ENCODE peak calls at places on chromosomes 13 and 19, in eight cellular contexts. K is activated naive CD4-positive, alpha-beta T cell treated with anti-CD3 and anti-CD28 coated beads for 36 hours; T is dorsolateral prefrontal cortex; S is CD4-positive, alpha-beta memory T cell; P is stimulated activated CD8-positive, alpha-beta memory T cell treated with anti-CD3 and anti-CD28 coated beads, Interleukin-4, amount 100 ng/mL, for 1 hour; U is fibroblast of the aortic adventitia; W is left cardiac atrium; Q is NCI-H2171. M is an unnamed sample.

GRCh38 chr13:98962901-98963594 is 14.8 kb downstream of the DOCK9 start:
- DNase-seq in K (no peak), T (no peak), S (no peak), P (no peak), U (no peak), W (no peak), Q (no peak), M (no peak)

GRCh38 chr13:55199132-55199531 is 1941.6 kb upstream of the PRR20A start:
- DNase-seq in K (no peak), T (no peak), S (no peak), P (no peak), U (no peak), W (no peak), Q (no peak), M (peak; percentile 16)

GRCh38 chr13:75864718-75865117 is 228.6 kb downstream of the LMO7 start:
- DNase-seq in K (no peak), T (no peak), S (no peak), P (no peak), U (peak; percentile 56), W (no peak), Q (no peak), M (no peak)

GRCh38 chr13:87356314-87356713 is 314.9 kb upstream of the SLITRK5 start:
- DNase-seq in K (no peak), T (no peak), S (no peak), P (no peak), U (no peak), W (no peak), Q (peak; percentile 14), M (no peak)

GRCh38 chr13:24081388-24081787 is 79.1 kb upstream of the SPATA13 start:
- DNase-seq in K (no peak), T (no peak), S (no peak), P (no peak), U (no peak), W (no peak), Q (no peak), M (peak; percentile 37)

GRCh38 chr19:50857366-50857765 is 2.7 kb downstream of the KLK3 start:
- DNase-seq in K (no peak), T (no peak), S (no peak), P (no peak), U (no peak), W (no peak), Q (no peak), M (no peak)

GRCh38 chr13:75395056-75395455 is 86.9 kb downstream of the TBC1D4 start:
- DNase-seq in K (no peak), T (no peak), S (no peak), P (no peak), U (no peak), W (no peak), Q (no peak), M (peak; percentile 62)

GRCh38 chr19:48896191-48896720 is 2.3 kb downstream of the TULP2 start:
- DNase-seq in K (peak; percentile 61), T (peak; percentile 66), S (no peak), P (no peak), U (no peak), W (peak; percentile 78), Q (no peak), M (no peak)

GRCh38 chr13:29548722-29549446 is 46.6 kb downstream of the SLC7A1 start:
- DNase-seq in K (no peak), T (no peak), S (no peak), P (no peak), U (peak; percentile 30), W (no peak), Q (no peak), M (no peak)

GRCh38 chr13:94209110-94209509 is 270.4 kb downstream of the DCT start:
- DNase-seq in K (no peak), T (no peak), S (no peak), P (no peak), U (no peak), W (no peak), Q (no peak), M (no peak)

M was measured in NB4.